ENCODE peak calls at places on chromosome 14, in six cellular contexts. K is WTC11; D is NCI-H345; I is GM23248; G is neural progenitor cell; A is naive thymus-derived CD4-positive, alpha-beta T cell. L is an unnamed sample.

GRCh38 chr14:61649283-61649682 is 46.0 kb upstream of the HIF1A start:
- DNase-seq in G (no peak), K (no peak), I (no peak), A (peak), D (no peak), L (no peak)

GRCh38 chr14:103103461-103104388 is 9.2 kb downstream of the EXOC3L4 start:
- DNase-seq in G (no peak), A (no peak), K (peak), D (peak), I (peak), L (no peak)

GRCh38 chr14:50624447-50624846 is 43.7 kb downstream of the SAV1 start:
- DNase-seq in D (no peak), A (no peak), K (no peak), I (no peak), G (no peak), L (no peak)

GRCh38 chr14:104304451-104305351 is 166.3 kb downstream of the KIF26A start:
- DNase-seq in A (no peak), K (no peak), D (no peak), G (no peak), I (no peak), L (no peak)

GRCh38 chr14:71491925-71492324 is 440.3 kb upstream of the RGS6 start:
- DNase-seq in D (no peak), G (no peak), I (peak), K (no peak), A (no peak), L (no peak)

GRCh38 chr14:100294963-100295330 is 11.3 kb downstream of the SLC25A29 start:
- DNase-seq in K (no peak), A (no peak), G (no peak), D (no peak), I (no peak), L (no peak)

GRCh38 chr14:32382704-32383103 is 53.6 kb downstream of the AKAP6 start:
- DNase-seq in I (peak), K (peak), G (peak), D (no peak), A (no peak), L (no peak)

GRCh38 chr14:32189806-32190205 is 12.0 kb upstream of the RNU6-7 start:
- DNase-seq in G (no peak), D (no peak), A (no peak), I (no peak), K (no peak), L (no peak)

GRCh38 chr14:70018713-70019201 is 139.5 kb downstream of the SMOC1 start:
- DNase-seq in A (no peak), K (no peak), G (no peak), I (peak), D (no peak), L (no peak)

GRCh38 chr14:39339003-39339402 is 93.2 kb downstream of the FBXO33 start:
- DNase-seq in G (peak), I (no peak), K (peak), D (peak), A (no peak), L (no peak)

GRCh38 chr14:102893452-102893851 is 29.0 kb upstream of the AMN start:
- DNase-seq in D (no peak), K (no peak), A (no peak), G (no peak), I (peak), L (no peak)